ENCODE peak calls at places on chromosomes 3 and 15, in ten cellular contexts. C is GM23338; V is iPS DF 6.9; O is EL; B is colonic mucosa; N is AG08395; K is naive thymus-derived CD8-positive, alpha-beta T cell; J is AG10803; W is CD4-positive, alpha-beta T cell; Q is choroid plexus epithelial cell. Z is an unnamed sample.

GRCh38 chr3:176514297-176514696 is 683.0 kb downstream of the TBL1XR1 start:
- DNase-seq in K (no peak), B (no peak), Q (peak), O (peak), C (peak), V (peak), J (peak), W (no peak), N (peak), Z (no peak)

GRCh38 chr3:38122712-38123290 is 14.1 kb downstream of the ACAA1 start:
- DNase-seq in N (no peak), B (no peak), C (no peak), K (no peak), J (no peak), O (no peak), W (no peak), V (no peak), Q (no peak), Z (no peak)

GRCh38 chr15:52309154-52309548 is 13.5 kb upstream of the MYO5C start:
- DNase-seq in K (no peak), O (no peak), C (no peak), J (no peak), B (no peak), W (no peak), V (no peak), N (no peak), Q (no peak), Z (no peak)

GRCh38 chr15:93413745-93414144 is 324.7 kb upstream of the RGMA start:
- DNase-seq in N (no peak), K (no peak), V (no peak), C (no peak), B (no peak), O (no peak), J (no peak), W (no peak), Q (no peak), Z (no peak)

GRCh38 chr3:54631507-54632280 is 296.2 kb downstream of the LRTM1 start:
- DNase-seq in O (no peak), B (no peak), C (no peak), V (no peak), W (no peak), K (no peak), J (peak), N (no peak), Q (no peak), Z (no peak)

GRCh38 chr3:197501496-197501878 is 54.3 kb downstream of the BDH1 start:
- DNase-seq in W (no peak), N (no peak), B (peak), K (no peak), C (peak), O (peak), Q (peak), J (peak), V (no peak), Z (no peak)

GRCh38 chr3:87088984-87089841 is 98.3 kb upstream of the VGLL3 start:
- DNase-seq in V (no peak), C (peak), O (peak), K (no peak), J (peak), N (peak), W (no peak), Q (peak), B (peak), Z (no peak)

GRCh38 chr15:62570405-62570783 is 405.3 kb upstream of the C2CD4B start:
- DNase-seq in B (no peak), O (no peak), W (no peak), K (no peak), N (no peak), V (no peak), Q (no peak), J (no peak), C (no peak), Z (no peak)

GRCh38 chr3:93906245-93906644 is 67.5 kb downstream of the PROS1 start:
- DNase-seq in Q (no peak), O (no peak), N (no peak), C (no peak), J (no peak), V (no peak), W (no peak), B (no peak), K (no peak), Z (no peak)

GRCh38 chr3:122564155-122564912 is at the start of the genes DTX3L and PARP9:
- DNase-seq in V (no peak), N (peak), Q (peak), W (peak), B (peak), K (peak), C (peak), J (peak), O (peak), Z (peak)

Z was measured in effector memory CD8-positive, alpha-beta T cell.